ENCODE peak calls at places on chromosomes 1 and 21, in nine cellular contexts. E, X, C, O, Z, V, J, I and T are unnamed samples.

GRCh38 chr1:30334767-30335166 is 388.6 kb downstream of the MATN1 start:
- DNase-seq in E (no peak), X (no peak), C (no peak), O (no peak), Z (no peak), V (no peak), J (no peak), I (no peak), T (no peak)

GRCh38 chr21:17476006-17476405 is 36.8 kb upstream of the CXADR start:
- DNase-seq in E (no peak), X (no peak), C (no peak), O (no peak), Z (no peak), V (no peak), J (no peak), I (no peak), T (no peak)

GRCh38 chr1:107692580-107693345 is 272.2 kb downstream of the VAV3 start:
- DNase-seq in E (no peak), X (no peak), C (no peak), O (no peak), Z (no peak), V (no peak), J (no peak), I (no peak), T (no peak)

GRCh38 chr1:198641506-198641905 is 2.7 kb downstream of the PTPRC start:
- DNase-seq in E (no peak), X (no peak), C (no peak), O (no peak), Z (no peak), V (no peak), J (peak), I (no peak), T (no peak)

GRCh38 chr1:205286335-205286950 is 35.1 kb downstream of the NUAK2 start:
- DNase-seq in E (no peak), X (peak), C (no peak), O (no peak), Z (no peak), V (no peak), J (peak), I (no peak), T (no peak)

GRCh38 chr1:24441996-24442668 is 26.5 kb downstream of the NIPAL3 start:
- DNase-seq in E (no peak), X (no peak), C (no peak), O (no peak), Z (no peak), V (no peak), J (no peak), I (no peak), T (no peak)

GRCh38 chr1:27438621-27439061 is 46.2 kb downstream of the GPR3 start:
- DNase-seq in E (no peak), X (no peak), C (no peak), O (no peak), Z (no peak), V (no peak), J (no peak), I (no peak), T (no peak)

GRCh38 chr1:37793773-37794371 is at the start of gene MANEAL:
- DNase-seq in E (peak), X (peak), C (no peak), O (peak), Z (peak), V (peak), J (peak), I (peak), T (no peak)

GRCh38 chr1:236024655-236025054 is 40.2 kb downstream of the NID1 start:
- DNase-seq in E (no peak), X (no peak), C (no peak), O (no peak), Z (no peak), V (no peak), J (no peak), I (no peak), T (no peak)

GRCh38 chr1:168190284-168190884 is 11.6 kb downstream of the TIPRL start:
- DNase-seq in E (no peak), X (no peak), C (no peak), O (no peak), Z (no peak), V (no peak), J (no peak), I (no peak), T (no peak)

GRCh38 chr1:204673217-204673608 is 12.3 kb downstream of the LRRN2 start:
- DNase-seq in E (no peak), X (no peak), C (no peak), O (no peak), Z (no peak), V (no peak), J (no peak), I (no peak), T (no peak)

GRCh38 chr1:26158271-26159112 is at the start of gene FAM110D:
- DNase-seq in E (no peak), X (no peak), C (no peak), O (no peak), Z (no peak), V (no peak), J (no peak), I (peak), T (no peak)

GRCh38 chr1:169906938-169907337 is 13.2 kb upstream of the SCYL3 start:
- DNase-seq in E (no peak), X (no peak), C (no peak), O (no peak), Z (no peak), V (no peak), J (no peak), I (no peak), T (no peak)

GRCh38 chr21:26513212-26513611 is 59.9 kb downstream of the CYYR1 start:
- DNase-seq in E (no peak), X (no peak), C (peak), O (no peak), Z (no peak), V (no peak), J (peak), I (no peak), T (no peak)

GRCh38 chr1:3590951-3591865 is 20.1 kb downstream of the MEGF6 start:
- DNase-seq in E (no peak), X (no peak), C (no peak), O (no peak), Z (no peak), V (no peak), J (no peak), I (no peak), T (no peak)

GRCh38 chr1:36863500-36863899 is 170.8 kb downstream of the GRIK3 start:
- DNase-seq in E (no peak), X (no peak), C (no peak), O (no peak), Z (no peak), V (no peak), J (no peak), I (no peak), T (no peak)

GRCh38 chr1:90728656-90729257 is 11.7 kb upstream of the BARHL2 start:
- DNase-seq in E (no peak), X (no peak), C (no peak), O (no peak), Z (no peak), V (no peak), J (no peak), I (no peak), T (no peak)